ENCODE peak calls at places on chromosome X, in six cellular contexts. W, B, A, C, Q and H are unnamed samples.

GRCh38 chrX:72269671-72270251 is 7.3 kb downstream of the RPS4X start:
- DNase-seq in W (no peak), B (peak; percentile 49), A (peak; percentile 86), C (no peak), Q (no peak), H (peak; percentile 39)

GRCh38 chrX:141662781-141663180 is 35.8 kb downstream of the SPANXD start:
- DNase-seq in W (no peak), B (peak; percentile 25), A (no peak), C (no peak), Q (no peak), H (no peak)

GRCh38 chrX:100687128-100687527 is 43.1 kb downstream of the SRPX2 start:
- DNase-seq in W (no peak), B (no peak), A (no peak), C (no peak), Q (no peak), H (no peak)

GRCh38 chrX:145190801-145191389 is 56.4 kb upstream of the SPANXN1 start:
- DNase-seq in W (peak; percentile 9), B (peak; percentile 0), A (peak; percentile 5), C (no peak), Q (no peak), H (no peak)

GRCh38 chrX:13506574-13506973 is 62.8 kb upstream of the EGFL6 start:
- DNase-seq in W (peak; percentile 63), B (peak; percentile 66), A (peak; percentile 12), C (peak; percentile 20), Q (peak; percentile 15), H (no peak)

GRCh38 chrX:10360121-10360520 is 203.3 kb downstream of the CLCN4 start:
- DNase-seq in W (no peak), B (peak; percentile 11), A (no peak), C (no peak), Q (peak; percentile 18), H (no peak)

GRCh38 chrX:130280901-130281300 is 12.2 kb upstream of the ZNF280C start:
- DNase-seq in W (no peak), B (no peak), A (no peak), C (no peak), Q (no peak), H (no peak)

GRCh38 chrX:107025538-107025937 is 25.5 kb upstream of the MORC4 start:
- DNase-seq in W (peak; percentile 55), B (peak; percentile 45), A (peak; percentile 8), C (no peak), Q (no peak), H (no peak)

GRCh38 chrX:71420686-71421085 is 54.5 kb downstream of the TAF1 start:
- DNase-seq in W (no peak), B (no peak), A (no peak), C (no peak), Q (no peak), H (no peak)

GRCh38 chrX:40755291-40756249 is 20.2 kb upstream of the MED14 start:
- DNase-seq in W (peak; percentile 8), B (no peak), A (peak; percentile 9), C (no peak), Q (peak; percentile 48), H (peak; percentile 34)

GRCh38 chrX:30309139-30309571 is at the start of gene NR0B1:
- DNase-seq in W (peak; percentile 32), B (no peak), A (no peak), C (no peak), Q (no peak), H (no peak)

GRCh38 chrX:30618160-30618765 is 35.0 kb upstream of the GK start:
- DNase-seq in W (no peak), B (no peak), A (no peak), C (no peak), Q (no peak), H (no peak)

GRCh38 chrX:38811515-38812239 is 10.4 kb downstream of the MID1IP1 start:
- DNase-seq in W (no peak), B (no peak), A (peak; percentile 9), C (no peak), Q (no peak), H (no peak)

GRCh38 chrX:68431836-68432235 is 1.5 kb downstream of the OPHN1 start:
- DNase-seq in W (no peak), B (peak; percentile 52), A (no peak), C (no peak), Q (no peak), H (no peak)

GRCh38 chrX:53048169-53049126 is at the start of gene GPR173:
- DNase-seq in W (peak; percentile 50), B (peak; percentile 75), A (peak; percentile 43), C (no peak), Q (peak; percentile 28), H (peak; percentile 50)

GRCh38 chrX:110317079-110317819 is 636 bp downstream of the AMMECR1 start:
- DNase-seq in W (peak; percentile 51), B (no peak), A (no peak), C (peak; percentile 4), Q (peak; percentile 18), H (no peak)

GRCh38 chrX:26783512-26784225 is 567.7 kb downstream of the MAGEB5 start:
- DNase-seq in W (peak; percentile 68), B (peak; percentile 65), A (peak; percentile 5), C (no peak), Q (no peak), H (no peak)

GRCh38 chrX:49176421-49177326 is 5.0 kb downstream of the PLP2 start:
- DNase-seq in W (no peak), B (no peak), A (no peak), C (no peak), Q (no peak), H (no peak)

GRCh38 chrX:49269768-49270248 is at the start of gene PPP1R3F:
- DNase-seq in W (no peak), B (no peak), A (no peak), C (peak; percentile 8), Q (no peak), H (no peak)

GRCh38 chrX:7462110-7462509 is 314.2 kb upstream of the PUDP start:
- DNase-seq in W (no peak), B (no peak), A (no peak), C (no peak), Q (no peak), H (no peak)

GRCh38 chrX:24574743-24575142 is 72.4 kb downstream of the PCYT1B start:
- DNase-seq in W (no peak), B (no peak), A (no peak), C (no peak), Q (no peak), H (no peak)

GRCh38 chrX:69366183-69366582 is 137.9 kb upstream of the NALF2 start:
- DNase-seq in W (no peak), B (no peak), A (no peak), C (no peak), Q (no peak), H (no peak)

GRCh38 chrX:46168254-46168653 is 377.0 kb downstream of the ZNF674 start:
- DNase-seq in W (no peak), B (peak; percentile 43), A (no peak), C (no peak), Q (no peak), H (no peak)

GRCh38 chrX:29617725-29618124 is 597.6 kb upstream of the MAGEB2 start:
- DNase-seq in W (no peak), B (peak; percentile 19), A (no peak), C (no peak), Q (no peak), H (no peak)

GRCh38 chrX:9905288-9905687 is 61.9 kb upstream of the CLDN34 start:
- DNase-seq in W (no peak), B (peak; percentile 60), A (peak; percentile 69), C (no peak), Q (no peak), H (no peak)

GRCh38 chrX:44698328-44698727 is 145.5 kb upstream of the DUSP21 start:
- DNase-seq in W (no peak), B (no peak), A (no peak), C (no peak), Q (no peak), H (no peak)

GRCh38 chrX:3141031-3141430 is 99.8 kb downstream of the ARSF start:
- DNase-seq in W (no peak), B (peak; percentile 37), A (no peak), C (no peak), Q (no peak), H (no peak)

GRCh38 chrX:46574941-46575381 is 1.4 kb downstream of the CHST7 start:
- DNase-seq in W (peak; percentile 50), B (no peak), A (no peak), C (peak; percentile 4), Q (peak; percentile 15), H (no peak)

GRCh38 chrX:120719622-120720021 is 89.8 kb upstream of the C1GALT1C1 start:
- DNase-seq in W (no peak), B (no peak), A (no peak), C (no peak), Q (no peak), H (no peak)

GRCh38 chrX:74248889-74249288 is 55.1 kb upstream of the ZCCHC13 start:
- DNase-seq in W (peak; percentile 27), B (peak; percentile 50), A (no peak), C (no peak), Q (peak; percentile 20), H (no peak)

GRCh38 chrX:39821011-39821708 is 276.6 kb downstream of the BCOR start:
- DNase-seq in W (peak; percentile 60), B (peak; percentile 29), A (no peak), C (no peak), Q (peak; percentile 21), H (no peak)

DNA sequence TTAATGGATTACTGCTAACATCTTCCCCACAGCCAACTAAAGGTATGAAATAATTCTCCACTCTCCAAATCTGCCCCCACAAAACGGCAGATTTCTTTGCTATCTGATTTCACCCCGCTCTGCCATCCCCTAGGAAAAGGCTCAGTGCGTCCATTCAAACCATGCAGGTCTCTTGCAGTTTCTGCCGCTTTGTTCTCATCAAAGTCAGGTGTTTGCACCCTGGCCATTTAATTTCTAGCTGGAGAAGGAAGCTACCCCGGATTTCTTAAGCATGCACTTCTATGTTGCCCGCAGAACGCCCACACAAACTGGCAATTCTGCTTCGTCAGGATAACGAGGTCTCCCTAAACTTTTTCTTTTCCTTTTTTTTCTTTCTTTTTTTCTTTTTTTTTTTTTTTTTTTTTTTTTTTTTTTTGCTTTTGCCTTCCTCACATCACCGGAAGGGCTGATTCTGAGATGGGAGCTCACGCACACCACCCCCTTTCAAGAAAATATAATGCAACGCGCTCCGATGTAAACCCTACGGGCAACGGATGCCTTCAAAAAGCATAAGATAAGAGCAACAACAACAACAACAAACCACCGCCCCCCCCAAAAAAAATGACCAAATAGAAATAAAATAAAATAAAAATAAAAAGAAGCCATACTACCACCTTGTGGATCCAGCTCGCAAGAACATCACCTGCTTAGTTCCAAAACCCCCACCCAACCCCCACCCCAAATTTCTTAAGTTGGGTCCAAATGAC is 3.2 kb downstream of the NLGN4X start:
- DNase-seq in W (peak; percentile 11), B (no peak), A (no peak), C (no peak), Q (no peak), H (no peak)
- H3K4me3 ChIP-seq in W (peak overlapping the region; percentile 65), B (no peak overlapping the region), A (peak overlapping the region; percentile 52), C (no peak overlapping the region), Q (peak overlapping the region; percentile 61), H (peak overlapping the region; percentile 34)

GRCh38 chrX:115892056-115892708 is 278.4 kb upstream of the AGTR2 start:
- DNase-seq in W (no peak), B (no peak), A (no peak), C (no peak), Q (no peak), H (no peak)
- H3K4me3 ChIP-seq in W (no peak overlapping the region), B (no peak overlapping the region), A (no peak overlapping the region), C (no peak overlapping the region), Q (no peak overlapping the region), H (no peak overlapping the region)

GRCh38 chrX:19670321-19670750 is 155.0 kb upstream of the MAP3K15 start:
- DNase-seq in W (no peak), B (peak; percentile 86), A (no peak), C (no peak), Q (no peak), H (no peak)
- H3K4me3 ChIP-seq in W (no peak overlapping the region), B (peak overlapping the region; percentile 28), A (peak overlapping the region; percentile 62), C (no peak overlapping the region), Q (peak overlapping the region; percentile 41), H (peak overlapping the region; percentile 39)

GRCh38 chrX:105821471-105822081 is 763 bp upstream of the NRK start:
- DNase-seq in W (peak; percentile 42), B (peak; percentile 54), A (peak; percentile 17), C (no peak), Q (no peak), H (peak; percentile 23)
- H3K4me3 ChIP-seq in W (peak overlapping the region; percentile 17), B (no peak overlapping the region), A (peak overlapping the region; percentile 62), C (no peak overlapping the region), Q (peak overlapping the region; percentile 58), H (peak overlapping the region; percentile 56)